ENCODE peak calls at places on chromosomes 12 and 14, in five cellular contexts. A, X, S, V and N are unnamed samples.

GRCh38 chr12:85627584-85627983 is 208.6 kb downstream of the RASSF9 start:
- DNase-seq in A (no peak), X (no peak), S (no peak), V (peak), N (no peak)

GRCh38 chr12:67472551-67472950 is 176.0 kb upstream of the DYRK2 start:
- DNase-seq in A (no peak), X (no peak), S (no peak), V (no peak), N (no peak)

GRCh38 chr14:100392266-100392850 is 69.2 kb downstream of the SLC25A47 start:
- DNase-seq in A (no peak), X (no peak), S (peak), V (peak), N (no peak)

GRCh38 chr12:120079352-120080042 is 37.1 kb downstream of the RAB35 start:
- DNase-seq in A (no peak), X (no peak), S (no peak), V (no peak), N (no peak)

GRCh38 chr12:6443361-6443983 is 1.3 kb upstream of the CD27 start:
- DNase-seq in A (no peak), X (no peak), S (no peak), V (no peak), N (no peak)

GRCh38 chr12:9647825-9648700 is 21.4 kb upstream of the CLEC2D start:
- DNase-seq in A (peak), X (peak), S (peak), V (peak), N (peak)

GRCh38 chr12:110123861-110124183 is 335 bp upstream of the IFT81 start:
- DNase-seq in A (no peak), X (no peak), S (no peak), V (no peak), N (no peak)

GRCh38 chr12:29611906-29612305 is 114.4 kb upstream of the OVCH1 start:
- DNase-seq in A (peak), X (no peak), S (peak), V (peak), N (no peak)

GRCh38 chr12:103884316-103884715 is 43.3 kb upstream of the NT5DC3 start:
- DNase-seq in A (peak), X (peak), S (peak), V (peak), N (no peak)

GRCh38 chr12:108525681-108526080 is 10.6 kb downstream of the FICD start:
- DNase-seq in A (no peak), X (no peak), S (peak), V (peak), N (no peak)

GRCh38 chr12:13241833-13242232 is 45.3 kb downstream of the EMP1 start:
- DNase-seq in A (no peak), X (no peak), S (peak), V (peak), N (no peak)

GRCh38 chr12:71160585-71160984 is 2.8 kb upstream of the TSPAN8 start:
- DNase-seq in A (no peak), X (no peak), S (peak), V (no peak), N (no peak)

GRCh38 chr12:89529738-89530137 is 3.9 kb upstream of the POC1B start:
- DNase-seq in A (peak), X (peak), S (peak), V (peak), N (no peak)

GRCh38 chr12:62640910-62641448 is 174.4 kb downstream of the MON2 start:
- DNase-seq in A (peak), X (no peak), S (peak), V (peak), N (no peak)

GRCh38 chr14:45970589-45970988 is 681.0 kb downstream of the RPL10L start:
- DNase-seq in A (no peak), X (no peak), S (no peak), V (no peak), N (no peak)

GRCh38 chr14:76926521-76927251 is 100.5 kb downstream of the LRRC74A start:
- DNase-seq in A (no peak), X (no peak), S (peak), V (peak), N (no peak)

GRCh38 chr12:17372508-17372907 is 717.5 kb downstream of the RERGL start:
- DNase-seq in A (no peak), X (no peak), S (no peak), V (no peak), N (no peak)

GRCh38 chr12:19095331-19095730 is 34.2 kb upstream of the PLEKHA5 start:
- DNase-seq in A (no peak), X (no peak), S (no peak), V (no peak), N (no peak)

GRCh38 chr12:12803186-12803585 is 10.0 kb upstream of the DDX47 start:
- DNase-seq in A (no peak), X (no peak), S (peak), V (peak), N (no peak)

GRCh38 chr14:61695695-61696527 is 598 bp downstream of the HIF1A start:
- DNase-seq in A (peak), X (peak), S (peak), V (peak), N (peak)

GRCh38 chr12:108241961-108242360 is 97.2 kb downstream of the CMKLR1 start:
- DNase-seq in A (peak), X (no peak), S (no peak), V (no peak), N (no peak)

GRCh38 chr14:50027797-50028196 is 88.6 kb downstream of the VCPKMT start:
- DNase-seq in A (no peak), X (no peak), S (no peak), V (no peak), N (no peak)

GRCh38 chr14:50030049-50030448 is 86.3 kb downstream of the VCPKMT start:
- DNase-seq in A (no peak), X (no peak), S (no peak), V (no peak), N (no peak)

GRCh38 chr14:50028458-50028857 is 87.9 kb downstream of the VCPKMT start:
- DNase-seq in A (no peak), X (no peak), S (no peak), V (no peak), N (no peak)

GRCh38 chr14:50035214-50035613 is 81.2 kb downstream of the VCPKMT start:
- DNase-seq in A (no peak), X (no peak), S (no peak), V (no peak), N (no peak)

DNA sequence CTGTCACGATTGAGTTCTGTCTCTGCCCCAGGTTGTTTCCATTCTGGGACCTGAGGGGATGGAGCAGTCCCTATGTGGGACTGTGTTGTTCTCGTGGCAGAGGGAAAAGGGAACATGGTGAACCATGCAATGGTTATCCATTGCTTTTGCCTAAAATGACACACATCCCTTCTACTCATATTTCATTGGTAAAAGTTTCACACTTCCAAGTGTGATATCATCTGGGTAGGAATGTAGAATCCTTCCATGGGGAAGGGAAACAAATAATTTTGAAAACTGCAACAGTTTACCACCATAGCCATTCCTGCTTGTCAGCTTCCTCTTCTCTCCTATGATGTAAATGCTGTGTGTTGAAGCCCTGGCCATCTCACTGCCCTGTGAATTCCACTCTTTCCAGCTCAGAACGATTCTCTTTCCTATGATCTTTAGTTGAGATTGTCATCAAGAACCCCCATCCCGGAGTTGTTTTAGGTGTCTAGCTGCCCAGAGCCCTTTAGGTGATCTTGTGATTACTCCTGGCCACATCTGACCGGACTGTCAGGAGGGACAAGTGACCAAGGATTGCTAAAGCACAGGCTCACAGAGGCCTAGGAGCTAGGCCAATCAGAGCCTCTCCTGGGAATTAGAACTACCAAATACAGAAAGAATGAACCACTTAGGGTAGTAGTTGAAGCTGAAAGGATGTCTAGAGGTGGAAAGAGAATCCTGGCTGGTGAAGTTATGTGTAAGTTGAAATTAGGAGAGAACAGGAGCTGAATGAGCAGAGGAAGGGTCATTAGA is 84.6 kb downstream of the VCPKMT start:
- DNase-seq in A (no peak), X (no peak), S (no peak), V (peak), N (no peak)
- H2AK5ac ChIP-seq in A (no peak), X (no peak), S (peak), V (no peak), N (no peak)

DNA sequence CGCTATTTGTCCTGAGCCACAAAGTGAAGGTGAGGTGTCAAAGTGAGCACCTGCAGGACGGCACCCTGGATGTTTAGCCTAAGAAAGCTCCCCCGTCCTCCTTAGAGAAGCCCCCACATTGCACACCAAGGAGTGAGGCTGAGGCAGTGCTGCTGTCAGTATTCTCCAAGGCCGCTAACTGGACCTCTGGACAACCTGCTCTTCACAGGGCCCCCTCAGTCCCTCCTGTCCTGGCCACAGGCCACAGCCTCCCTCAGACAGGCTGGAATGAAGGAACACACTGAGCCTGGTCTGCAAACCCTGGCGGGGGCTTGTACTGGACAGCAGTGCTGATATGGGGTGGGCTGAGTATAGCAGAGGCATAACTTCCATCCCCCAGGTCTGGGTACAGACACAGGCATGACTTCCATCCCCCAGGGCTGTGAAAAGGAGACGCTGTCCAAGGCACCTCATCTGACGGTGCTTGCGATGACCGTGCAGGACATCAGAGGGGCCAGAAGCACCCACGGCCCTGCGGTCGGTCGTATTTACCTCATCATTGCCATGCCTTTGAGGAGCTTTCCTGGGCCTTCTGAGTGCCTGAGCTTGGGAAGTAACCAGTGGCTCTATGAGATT is 82.4 kb upstream of the DIO3 start:
- DNase-seq in A (no peak), X (no peak), S (no peak), V (no peak), N (peak)
- H2AK5ac ChIP-seq in A (no peak), X (peak), S (no peak), V (no peak), N (no peak)

GRCh38 chr12:112167031-112167461 is 41.7 kb downstream of the TRAFD1 start:
- DNase-seq in A (no peak), X (no peak), S (no peak), V (no peak), N (no peak)

GRCh38 chr12:112163471-112164325 is 38.3 kb downstream of the TRAFD1 start:
- DNase-seq in A (no peak), X (no peak), S (no peak), V (no peak), N (no peak)

GRCh38 chr12:112166051-112167015 is 41.0 kb downstream of the TRAFD1 start:
- DNase-seq in A (no peak), X (no peak), S (no peak), V (no peak), N (no peak)

GRCh38 chr12:112164326-112164660 is 38.9 kb downstream of the TRAFD1 start:
- DNase-seq in A (no peak), X (no peak), S (no peak), V (no peak), N (no peak)

GRCh38 chr12:112165624-112166023 is 40.3 kb downstream of the TRAFD1 start:
- DNase-seq in A (no peak), X (no peak), S (no peak), V (no peak), N (no peak)
- H2AK5ac ChIP-seq in A (no peak), X (no peak), S (no peak), V (no peak), N (no peak)

GRCh38 chr14:90627478-90627877 is 188.8 kb downstream of the TTC7B start:
- DNase-seq in A (no peak), X (no peak), S (no peak), V (no peak), N (no peak)

GRCh38 chr14:90624228-90624627 is 192.0 kb downstream of the TTC7B start:
- DNase-seq in A (no peak), X (no peak), S (peak), V (peak), N (no peak)

GRCh38 chr14:90624732-90625444 is 191.3 kb downstream of the TTC7B start:
- DNase-seq in A (peak), X (no peak), S (peak), V (peak), N (peak)

GRCh38 chr14:90626550-90626949 is 189.7 kb downstream of the TTC7B start:
- DNase-seq in A (no peak), X (no peak), S (no peak), V (no peak), N (no peak)

DNA sequence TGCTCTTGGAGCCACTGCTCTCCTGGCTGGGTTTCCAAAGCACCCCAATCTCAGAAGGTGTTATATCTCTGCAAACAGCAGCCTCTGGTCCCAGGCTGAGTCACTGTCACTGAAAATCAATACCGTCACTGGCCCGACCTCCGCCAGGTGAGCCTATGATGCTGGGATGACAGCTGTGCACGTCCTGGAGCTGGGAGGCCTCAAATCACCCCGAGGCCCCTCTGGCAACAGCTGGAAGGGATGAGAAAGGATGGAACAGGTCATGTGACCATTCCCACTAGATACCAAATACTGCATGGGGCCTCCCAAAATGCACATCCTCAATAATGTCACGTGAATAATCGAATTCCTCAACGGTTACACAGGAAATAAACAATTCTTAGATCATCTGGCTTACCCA is 190.8 kb downstream of the TTC7B start:
- DNase-seq in A (no peak), X (no peak), S (no peak), V (no peak), N (no peak)
- H2AK5ac ChIP-seq in A (no peak), X (no peak), S (peak), V (peak), N (no peak)